ENCODE peak calls at places on chromosomes 12 and 14, in ten cellular contexts. O, C, F, H, D, E, G, V, J and T are unnamed samples.

GRCh38 chr12:117241697-117242096 is 51.4 kb upstream of the FBXO21 start:
- DNase-seq in G (no peak), E (no peak), D (no peak), F (no peak), J (no peak), O (no peak), V (no peak), H (no peak), C (no peak), T (no peak)

GRCh38 chr14:49876563-49877127 is 16.2 kb upstream of the ARF6 start:
- DNase-seq in H (no peak), F (no peak), D (no peak), G (no peak), V (no peak), J (no peak), O (no peak), C (no peak), E (no peak), T (no peak)

GRCh38 chr14:99521176-99522024 is 40.2 kb downstream of the CCNK start:
- DNase-seq in D (no peak), C (no peak), F (peak; percentile 62), V (no peak), E (no peak), O (no peak), J (no peak), G (no peak), H (no peak), T (peak; percentile 33)

GRCh38 chr14:102805454-102805891 is 28.2 kb downstream of the TRAF3 start:
- DNase-seq in D (no peak), J (no peak), O (no peak), V (no peak), E (no peak), G (no peak), C (no peak), H (no peak), F (no peak), T (no peak)

GRCh38 chr12:98856897-98857540 is 211.9 kb downstream of the APAF1 start:
- DNase-seq in O (no peak), V (peak; percentile 44), F (no peak), D (no peak), G (no peak), H (no peak), J (no peak), E (no peak), C (peak; percentile 20), T (no peak)

GRCh38 chr12:77204055-77204454 is 138.7 kb upstream of the E2F7 start:
- DNase-seq in C (peak; percentile 26), E (no peak), G (no peak), F (no peak), H (no peak), V (peak; percentile 34), J (no peak), D (no peak), O (peak; percentile 7), T (no peak)

GRCh38 chr12:56590237-56590830 is 39.8 kb downstream of the BAZ2A start:
- DNase-seq in D (no peak), H (peak; percentile 29), G (no peak), V (peak; percentile 45), J (no peak), O (peak; percentile 34), E (peak; percentile 41), F (no peak), C (peak; percentile 48), T (no peak)

GRCh38 chr12:30847259-30847658 is 79.3 kb upstream of the TSPAN11 start:
- DNase-seq in C (peak; percentile 85), J (no peak), F (no peak), E (peak; percentile 66), D (no peak), V (peak; percentile 83), O (peak; percentile 77), G (no peak), H (peak; percentile 36), T (no peak)

GRCh38 chr14:68929623-68930307 is 49.3 kb downstream of the ACTN1 start:
- DNase-seq in F (no peak), O (no peak), D (no peak), E (peak; percentile 28), J (no peak), G (no peak), V (no peak), C (no peak), H (no peak), T (no peak)

GRCh38 chr12:94171595-94171930 is 23.2 kb downstream of the PLXNC1 start:
- DNase-seq in O (no peak), G (no peak), F (no peak), J (no peak), C (no peak), V (no peak), E (no peak), D (no peak), H (no peak), T (no peak)

GRCh38 chr12:1186298-1186697 is 195.3 kb downstream of the ERC1 start:
- DNase-seq in H (no peak), O (no peak), E (no peak), G (no peak), D (no peak), J (no peak), V (no peak), F (no peak), C (no peak), T (no peak)

GRCh38 chr14:67343601-67344230 is 15.9 kb downstream of the ATP6V1D start:
- DNase-seq in V (no peak), O (no peak), C (no peak), E (no peak), F (no peak), D (no peak), J (no peak), H (no peak), G (no peak), T (no peak)

GRCh38 chr14:68733086-68733621 is 59.7 kb downstream of the ZFP36L1 start:
- DNase-seq in H (no peak), F (no peak), O (no peak), C (no peak), E (no peak), D (no peak), V (no peak), G (no peak), J (no peak), T (no peak)

GRCh38 chr12:116551952-116552749 is 7.0 kb upstream of the MAP1LC3B2 start:
- DNase-seq in O (no peak), D (no peak), G (no peak), E (no peak), H (no peak), F (no peak), V (peak; percentile 6), C (peak; percentile 94), J (no peak), T (no peak)

GRCh38 chr14:21107360-21107781 is 6.5 kb downstream of the TMEM253 start:
- DNase-seq in H (peak; percentile 44), V (no peak), C (no peak), E (no peak), G (no peak), D (no peak), O (no peak), F (no peak), J (no peak), T (no peak)

GRCh38 chr12:4064008-4064407 is 190.8 kb upstream of the PARP11 start:
- DNase-seq in H (no peak), E (no peak), J (no peak), F (no peak), V (no peak), C (no peak), D (no peak), O (no peak), G (no peak), T (no peak)

GRCh38 chr14:95482967-95483842 is 33.2 kb downstream of the SYNE3 start:
- DNase-seq in E (peak; percentile 49), C (no peak), J (peak; percentile 82), F (peak; percentile 85), H (peak; percentile 70), V (no peak), O (peak; percentile 90), G (peak; percentile 86), D (no peak), T (peak; percentile 94)

GRCh38 chr12:51225800-51226199 is 7.9 kb upstream of the POU6F1 start:
- DNase-seq in J (no peak), H (no peak), O (no peak), G (no peak), D (no peak), V (no peak), E (no peak), C (peak; percentile 41), F (no peak), T (no peak)

GRCh38 chr14:95935228-95935822 is 58.7 kb downstream of the TUNAR start:
- DNase-seq in O (peak; percentile 68), V (peak; percentile 79), D (no peak), G (no peak), H (no peak), C (peak; percentile 52), F (no peak), J (no peak), E (peak; percentile 6), T (no peak)

DNA sequence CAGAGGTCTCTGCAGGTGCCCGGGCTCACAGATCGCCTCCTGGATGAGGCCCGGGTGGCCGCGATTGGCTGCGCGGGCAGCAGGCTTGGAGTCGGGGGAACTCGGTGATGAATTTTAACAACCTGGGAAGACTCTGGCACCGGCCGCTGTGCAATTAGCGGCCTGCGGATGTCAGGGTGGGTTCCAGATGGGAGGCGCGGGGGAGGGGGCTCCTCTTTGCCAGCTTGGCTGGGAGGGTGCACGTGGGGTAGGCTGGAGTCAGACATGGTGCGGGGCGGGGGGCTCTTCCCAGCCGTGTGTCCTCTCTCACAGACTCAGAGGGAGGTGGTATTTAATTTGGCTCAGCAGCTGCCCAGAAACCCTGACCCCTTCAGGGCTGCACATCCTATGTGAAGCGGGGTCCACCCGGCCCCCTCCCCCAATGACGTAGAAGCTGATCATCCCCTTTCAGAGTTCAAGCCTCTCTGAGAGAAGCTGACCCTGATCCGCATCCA is 81.4 kb downstream of the KIF26A start:
- DNase-seq in J (no peak), G (no peak), H (no peak), D (no peak), C (no peak), F (peak; percentile 59), V (no peak), O (no peak), E (no peak), T (peak; percentile 65)
- H3K9me3 ChIP-seq in J (no peaks in the 10 kb centered on the region), G (no peaks in the 10 kb centered on the region), H (no peaks in the 10 kb centered on the region), D (no peaks in the 10 kb centered on the region), C (no peaks in the 10 kb centered on the region), F (no peaks in the 10 kb centered on the region), V (no peaks in the 10 kb centered on the region), O (no peaks in the 10 kb centered on the region), E (no peaks in the 10 kb centered on the region), T (no peaks in the 10 kb centered on the region)

GRCh38 chr14:79549515-79549914 is 661.8 kb downstream of the DIO2 start:
- DNase-seq in E (no peak), D (no peak), G (no peak), O (no peak), J (no peak), C (no peak), H (no peak), F (no peak), V (no peak), T (no peak)
- H3K9me3 ChIP-seq in E (peaks cover 94% of the 10 kb centered on the region), D (no peaks in the 10 kb centered on the region), G (no peaks in the 10 kb centered on the region), O (no peaks in the 10 kb centered on the region), J (no peaks in the 10 kb centered on the region), C (no peaks in the 10 kb centered on the region), H (no peaks in the 10 kb centered on the region), F (no peaks in the 10 kb centered on the region), V (no peaks in the 10 kb centered on the region), T (no peaks in the 10 kb centered on the region)

GRCh38 chr12:131311764-131312163 is 358.1 kb downstream of the ADGRD1 start:
- DNase-seq in H (no peak), O (no peak), C (no peak), F (no peak), V (no peak), G (no peak), D (no peak), J (no peak), E (no peak), T (peak; percentile 45)
- H3K9me3 ChIP-seq in H (no peaks in the 10 kb centered on the region), O (no peaks in the 10 kb centered on the region), C (no peaks in the 10 kb centered on the region), F (no peaks in the 10 kb centered on the region), V (no peaks in the 10 kb centered on the region), G (no peaks in the 10 kb centered on the region), D (no peaks in the 10 kb centered on the region), J (no peaks in the 10 kb centered on the region), E (peaks cover under 1% of the 10 kb centered on the region), T (no peaks in the 10 kb centered on the region)

GRCh38 chr12:66563220-66563619 is 115.7 kb downstream of the GRIP1 start:
- DNase-seq in E (no peak), H (no peak), C (no peak), G (no peak), V (no peak), F (no peak), O (no peak), D (no peak), J (no peak), T (no peak)
- H3K9me3 ChIP-seq in E (no peaks in the 10 kb centered on the region), H (no peaks in the 10 kb centered on the region), C (no peaks in the 10 kb centered on the region), G (peaks cover 8% of the 10 kb centered on the region), V (peaks cover 4% of the 10 kb centered on the region), F (no peaks in the 10 kb centered on the region), O (no peaks in the 10 kb centered on the region), D (peaks cover 17% of the 10 kb centered on the region), J (no peaks in the 10 kb centered on the region), T (no peaks in the 10 kb centered on the region)